ENCODE peak calls at places on chromosomes 12 and 14, in four cellular contexts. H is HepG2, J is K562, S is H1. P is an unnamed sample.

GRCh38 chr12:124630791-124631313 is 63.4 kb upstream of the NCOR2 start:
- DNase-seq in J (no peak), H (no peak), S (peak; percentile 34), P (no peak)

GRCh38 chr12:67482751-67483661 is 165.5 kb upstream of the DYRK2 start:
- DNase-seq in H (no peak), J (no peak), S (no peak), P (no peak)

GRCh38 chr12:71469235-71469873 is 29.8 kb downstream of the LGR5 start:
- DNase-seq in H (peak; percentile 55), S (no peak), J (peak; percentile 11), P (no peak)

GRCh38 chr14:104135121-104135903 is 3.1 kb upstream of the KIF26A start:
- DNase-seq in J (no peak), S (no peak), H (peak; percentile 4), P (peak; percentile 29)

GRCh38 chr12:111048991-111049390 is 128.6 kb upstream of the MYL2 start:
- DNase-seq in H (no peak), S (no peak), J (no peak), P (no peak)

GRCh38 chr14:31876741-31877140 is 200.4 kb upstream of the ARHGAP5 start:
- DNase-seq in J (no peak), S (no peak), H (no peak), P (no peak)

GRCh38 chr14:32932921-32933622 is 5.6 kb upstream of the NPAS3 start:
- DNase-seq in S (no peak), J (no peak), H (no peak), P (no peak)

GRCh38 chr12:107864235-107864634 is 89.7 kb downstream of the ASCL4 start:
- DNase-seq in H (no peak), J (no peak), S (no peak), P (no peak)

GRCh38 chr14:22493143-22493542 is 95.9 kb downstream of the DAD1 start:
- DNase-seq in S (no peak), J (no peak), H (no peak), P (no peak)

GRCh38 chr14:34331728-34332623 is 130.1 kb downstream of the SPTSSA start:
- DNase-seq in H (peak; percentile 95), J (peak; percentile 44), S (peak; percentile 29), P (peak; percentile 51)

GRCh38 chr12:100494026-100494425 is 20.4 kb downstream of the NR1H4 start:
- DNase-seq in J (no peak), S (no peak), H (no peak), P (no peak)

DNA sequence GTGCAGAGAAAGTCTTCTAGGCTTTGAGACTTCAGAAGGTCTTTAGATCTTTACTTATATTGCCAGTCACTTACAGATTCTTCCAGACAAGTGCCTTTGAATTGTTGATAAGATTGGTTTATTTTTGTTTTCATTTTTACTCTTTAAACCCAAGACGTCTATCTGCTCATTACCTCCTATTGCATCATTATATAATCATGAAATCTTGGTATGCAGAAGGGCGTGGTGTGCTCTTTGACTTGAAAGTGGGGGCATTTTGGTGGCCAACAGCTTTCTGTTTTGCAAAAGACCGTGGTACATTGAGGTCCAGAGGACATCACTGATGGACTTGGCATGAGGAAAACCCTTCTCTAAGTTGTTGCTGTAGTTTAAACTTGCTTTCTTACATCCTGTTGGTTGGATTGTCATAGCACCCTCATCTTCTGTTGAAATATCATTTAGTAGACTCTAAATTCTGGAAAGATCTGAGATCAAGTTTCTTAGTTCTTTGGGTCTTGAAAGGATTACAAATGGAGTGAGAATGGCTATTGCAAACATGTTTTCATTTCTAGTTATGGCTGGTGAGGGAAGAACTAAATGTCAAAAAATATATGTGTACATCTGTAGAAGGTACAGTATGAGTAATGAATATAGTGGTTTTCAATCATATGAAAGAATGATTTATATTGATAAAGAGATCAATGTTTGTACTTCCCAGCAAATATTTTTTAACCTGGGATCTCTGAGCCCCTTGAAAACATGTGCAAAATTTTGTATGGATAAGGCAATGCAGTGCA is 441.8 kb downstream of the NRXN3 start:
- DNase-seq in J (no peak), S (no peak), H (no peak), P (no peak)
- H2AFZ ChIP-seq in J (no peak overlapping the region), S (no peak overlapping the region), H (no peak overlapping the region), P (no peak overlapping the region)

GRCh38 chr12:16187684-16188083 is 89.8 kb downstream of the SLC15A5 start:
- DNase-seq in S (no peak), J (no peak), H (no peak), P (no peak)
- TF ChIP-seq JUN in S (no peak), J (no peak), H (no peak), P (no peak)

GRCh38 chr12:15253990-15254389 is 32.8 kb upstream of the RERG start:
- DNase-seq in J (no peak), H (no peak), S (no peak), P (no peak)
- H2AFZ ChIP-seq in J (no peak overlapping the region), H (no peak overlapping the region), S (peak overlapping the region; percentile 42), P (no peak overlapping the region)

GRCh38 chr14:54355698-54356097 is 41.1 kb upstream of the CDKN3 start:
- DNase-seq in J (no peak), H (no peak), S (no peak), P (no peak)
- TF ChIP-seq JUN in J (no peak), H (no peak), S (no peak), P (no peak)

GRCh38 chr14:67962215-67962644 is 142.7 kb downstream of the RAD51B start:
- DNase-seq in J (no peak), H (no peak), S (no peak), P (no peak)
- H2AFZ ChIP-seq in J (no peak overlapping the region), H (no peak overlapping the region), S (no peak overlapping the region), P (no peak overlapping the region)

GRCh38 chr12:76144253-76144564 is 59.7 kb upstream of the NAP1L1 start:
- DNase-seq in H (no peak), J (no peak), S (no peak), P (peak; percentile 76)
- TF ChIP-seq JUN in H (no peak), J (no peak), S (no peak), P (no peak)

DNA sequence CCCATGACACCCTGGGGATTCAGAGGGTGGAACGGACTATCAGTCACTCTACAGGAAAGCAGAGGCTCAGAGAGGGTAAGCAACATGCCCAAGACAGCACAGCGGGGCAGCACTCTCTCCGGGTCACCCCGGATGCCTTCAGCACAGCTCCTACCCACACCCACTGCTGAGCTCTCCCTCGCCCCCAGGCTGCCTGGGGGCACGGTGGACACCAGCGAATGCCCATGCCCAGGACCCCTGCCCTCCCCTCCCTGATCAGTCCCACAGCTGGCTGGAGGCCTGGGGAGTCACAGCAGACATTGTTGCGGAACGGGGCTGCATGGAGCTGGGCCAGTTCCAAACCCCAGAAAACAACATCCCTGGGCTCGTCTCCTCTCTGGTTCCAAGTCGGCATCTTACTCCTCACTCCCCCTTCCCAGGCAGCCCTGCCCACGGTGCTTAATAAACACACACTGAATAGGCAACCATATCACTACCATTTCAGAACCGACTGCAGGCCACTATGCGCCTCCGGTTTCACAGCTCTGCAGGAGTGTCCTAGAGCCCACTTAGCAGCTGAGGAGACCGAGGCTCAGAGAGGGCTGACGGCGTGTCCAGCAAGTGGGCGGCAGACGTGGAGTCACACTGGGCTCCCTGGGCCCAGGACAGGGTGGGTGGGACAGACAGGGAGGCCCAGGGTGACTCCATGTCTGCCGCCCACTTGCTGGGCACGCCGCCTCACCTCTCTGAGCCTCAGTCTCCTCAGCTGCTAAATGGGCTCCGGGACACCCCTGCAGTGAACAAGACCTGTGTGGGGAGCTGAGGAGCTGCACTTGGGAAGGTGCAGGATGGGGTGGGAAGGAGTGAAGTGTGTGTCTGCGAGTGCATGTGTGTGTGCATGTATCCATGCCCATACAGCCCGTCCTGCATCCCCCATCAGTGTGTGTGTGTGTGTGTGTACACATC is 27.0 kb downstream of the CCDC85C start:
- DNase-seq in H (no peak), S (no peak), J (no peak), P (no peak)
- H2AFZ ChIP-seq in H (no peak overlapping the region), S (no peak overlapping the region), J (no peak overlapping the region), P (no peak overlapping the region)

GRCh38 chr12:122981036-122981471 is 573 bp downstream of the ARL6IP4 start:
- DNase-seq in J (peak; percentile 56), H (no peak), S (no peak), P (peak; percentile 59)
- TF ChIP-seq JUN in J (no peak), H (no peak), S (no peak), P (no peak)